ENCODE peak calls at places on chromosomes 12 and 14, in four cellular contexts. G, Z, X and D are unnamed samples.

GRCh38 chr14:100438678-100439592 is 115.8 kb downstream of the SLC25A47 start:
- DNase-seq in G (no peak), Z (peak), X (no peak), D (no peak)

GRCh38 chr14:99430491-99430890 is 50.2 kb downstream of the SETD3 start:
- DNase-seq in G (no peak), Z (no peak), X (no peak), D (no peak)

GRCh38 chr12:47085815-47086252 is 6.1 kb upstream of the AMIGO2 start:
- DNase-seq in G (no peak), Z (peak), X (no peak), D (no peak)

GRCh38 chr14:44586910-44587309 is 79.8 kb upstream of the FSCB start:
- DNase-seq in G (no peak), Z (no peak), X (no peak), D (no peak)

GRCh38 chr12:2610358-2610757 is 184.4 kb upstream of the FKBP4 start:
- DNase-seq in G (no peak), Z (no peak), X (no peak), D (no peak)

GRCh38 chr14:70821916-70822705 is 12.8 kb upstream of the MAP3K9 start:
- DNase-seq in G (peak), Z (peak), X (peak), D (peak)

GRCh38 chr12:57158665-57159064 is 11.2 kb upstream of the LRP1-AS start:
- DNase-seq in G (no peak), Z (no peak), X (no peak), D (no peak)

GRCh38 chr12:2877959-2878732 is 1.1 kb downstream of the RHNO1 start:
- DNase-seq in G (no peak), Z (peak), X (no peak), D (no peak)

GRCh38 chr14:68135566-68135965 is 316.0 kb downstream of the RAD51B start:
- DNase-seq in G (no peak), Z (no peak), X (no peak), D (no peak)

GRCh38 chr12:54940695-54941315 is 43.8 kb downstream of the TESPA1 start:
- DNase-seq in G (no peak), Z (no peak), X (no peak), D (no peak)

GRCh38 chr12:642633-643477 is 20.4 kb downstream of the NINJ2 start:
- DNase-seq in G (peak), Z (peak), X (peak), D (peak)

GRCh38 chr12:1777798-1778197 is 42.6 kb upstream of the LRTM2 start:
- DNase-seq in G (no peak), Z (peak), X (no peak), D (no peak)

GRCh38 chr12:124368421-124369032 is 73.6 kb downstream of the RFLNA start:
- DNase-seq in G (no peak), Z (no peak), X (no peak), D (no peak)

GRCh38 chr14:100147181-100147631 is 12.2 kb downstream of the DEGS2 start:
- DNase-seq in G (no peak), Z (no peak), X (no peak), D (peak)

GRCh38 chr12:57101892-57102695 is 9.1 kb downstream of the STAT6 start:
- DNase-seq in G (no peak), Z (no peak), X (peak), D (no peak)

GRCh38 chr14:20343855-20344205 is 395 bp downstream of the PARP2 start:
- DNase-seq in G (no peak), Z (peak), X (no peak), D (no peak)

GRCh38 chr12:19867970-19868369 is 428.7 kb downstream of the AEBP2 start:
- DNase-seq in G (no peak), Z (no peak), X (no peak), D (no peak)

GRCh38 chr12:51959211-51959610 is 7.7 kb downstream of the ACVR1B start:
- DNase-seq in G (no peak), Z (peak), X (no peak), D (no peak)

GRCh38 chr12:62530596-62530995 is 64.0 kb downstream of the MON2 start:
- DNase-seq in G (no peak), Z (peak), X (no peak), D (no peak)

GRCh38 chr12:95218852-95219171 is 1.2 kb downstream of the VEZT start:
- DNase-seq in G (no peak), Z (no peak), X (no peak), D (no peak)

GRCh38 chr12:121061831-121062230 is 22.8 kb upstream of the OASL start:
- DNase-seq in G (no peak), Z (peak), X (no peak), D (no peak)

GRCh38 chr12:33111850-33112249 is 215.3 kb upstream of the PKP2 start:
- DNase-seq in G (no peak), Z (no peak), X (no peak), D (no peak)

GRCh38 chr14:68094158-68094557 is 274.6 kb downstream of the RAD51B start:
- DNase-seq in G (no peak), Z (no peak), X (no peak), D (no peak)

GRCh38 chr14:27096091-27096490 is 498.3 kb upstream of the NOVA1 start:
- DNase-seq in G (no peak), Z (no peak), X (no peak), D (no peak)

GRCh38 chr12:12561305-12562015 is 1.2 kb downstream of the DUSP16 start:
- DNase-seq in G (peak), Z (peak), X (peak), D (peak)

GRCh38 chr14:76500011-76500410 is 124.1 kb downstream of the ESRRB start:
- DNase-seq in G (no peak), Z (no peak), X (peak), D (no peak)

GRCh38 chr12:93059288-93059687 is 130.2 kb upstream of the EEA1 start:
- DNase-seq in G (no peak), Z (no peak), X (no peak), D (no peak)

GRCh38 chr12:93061414-93062099 is 132.5 kb upstream of the EEA1 start:
- DNase-seq in G (no peak), Z (no peak), X (no peak), D (no peak)

GRCh38 chr12:93060666-93061413 is 131.7 kb upstream of the EEA1 start:
- DNase-seq in G (no peak), Z (peak), X (no peak), D (no peak)

GRCh38 chr12:93060071-93060665 is 131.1 kb upstream of the EEA1 start:
- DNase-seq in G (no peak), Z (no peak), X (no peak), D (no peak)

GRCh38 chr12:93058280-93058679 is 129.2 kb upstream of the EEA1 start:
- DNase-seq in G (no peak), Z (no peak), X (no peak), D (no peak)
- H3K27ac ChIP-seq in G (no peak), Z (no peak), X (no peak), D (no peak)

GRCh38 chr12:70994217-70994788 is 73.8 kb upstream of the PTPRR start:
- DNase-seq in G (no peak), Z (peak), X (no peak), D (no peak)
- H3K27ac ChIP-seq in G (no peak), Z (peak), X (peak), D (peak)

DNA sequence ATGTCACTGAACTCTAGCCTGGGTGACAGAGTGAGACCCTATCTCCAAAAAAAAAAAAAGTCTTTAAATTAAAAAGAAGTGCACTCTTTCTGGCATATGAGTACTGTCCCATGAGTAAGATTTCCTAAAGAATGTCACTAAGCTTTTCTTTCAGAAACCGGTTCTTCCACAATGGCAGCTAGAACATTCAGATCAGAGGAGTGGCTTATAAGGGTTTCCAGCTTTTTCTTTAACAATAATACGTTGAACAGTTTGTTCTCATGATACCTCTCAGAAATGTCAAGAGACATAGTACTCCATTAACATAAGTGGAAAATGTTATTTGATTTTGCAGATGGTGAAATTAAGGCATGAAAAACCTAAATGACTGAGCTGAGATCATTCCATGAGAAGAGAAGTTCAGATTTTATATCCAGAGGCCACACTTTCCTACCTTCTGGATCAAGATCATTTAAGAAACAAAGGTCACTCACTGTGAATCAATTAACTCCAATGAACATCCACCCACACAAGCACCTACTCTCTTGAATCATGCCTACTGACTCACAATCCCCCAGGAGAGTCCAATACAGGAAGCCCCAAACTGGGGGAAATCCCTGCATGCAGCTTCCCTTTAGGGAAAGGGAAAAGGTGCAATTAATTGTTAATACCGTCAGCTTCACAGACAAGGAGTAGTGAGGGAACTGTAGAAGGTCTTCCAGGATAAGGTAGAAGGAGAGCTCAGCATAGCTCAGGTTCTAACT is 86.9 kb downstream of the SPTSSA start:
- DNase-seq in G (no peak), Z (no peak), X (no peak), D (no peak)
- H3K27ac ChIP-seq in G (no peak), Z (no peak), X (no peak), D (peak)

DNA sequence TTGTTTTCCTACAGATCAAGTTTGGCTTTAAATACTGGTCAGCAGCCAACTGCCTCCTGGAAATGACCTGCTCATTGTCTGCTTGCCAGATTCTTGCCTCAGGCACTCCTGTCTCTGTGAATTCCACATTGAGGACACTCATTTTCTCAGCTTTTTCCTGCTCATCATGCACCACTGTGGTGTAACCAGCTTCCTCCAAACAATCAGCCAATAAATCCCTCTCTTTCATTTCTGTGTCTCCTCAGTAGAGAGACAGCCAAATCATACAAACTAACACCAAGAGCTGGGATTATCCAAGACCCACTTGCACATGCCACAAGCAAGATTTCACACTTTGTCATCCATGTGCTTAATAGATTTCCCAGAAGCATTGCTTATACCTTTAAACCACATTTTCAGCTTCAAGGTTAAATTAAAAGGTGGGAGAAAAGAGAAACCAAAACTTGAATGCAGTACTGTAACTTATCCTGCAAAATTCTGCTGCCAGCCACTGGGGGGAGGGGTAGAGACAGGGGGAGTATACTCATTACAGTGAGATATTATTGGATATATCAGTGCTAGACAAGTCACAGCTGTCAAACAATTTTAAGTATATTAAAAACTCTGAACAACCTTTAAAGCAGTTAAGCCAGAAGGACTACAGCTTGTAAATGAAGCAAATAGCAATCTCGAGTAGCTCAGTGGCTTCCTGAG is 105.0 kb downstream of the PPP2R5E start:
- DNase-seq in G (no peak), Z (peak), X (peak), D (no peak)
- H3K27ac ChIP-seq in G (no peak), Z (peak), X (no peak), D (peak)

GRCh38 chr12:114004402-114004801 is 38.3 kb upstream of the RBM19 start:
- DNase-seq in G (no peak), Z (no peak), X (no peak), D (no peak)
- H3K27ac ChIP-seq in G (no peak), Z (no peak), X (no peak), D (no peak)

GRCh38 chr12:114265036-114265435 is 140.9 kb downstream of the TBX5 start:
- DNase-seq in G (no peak), Z (no peak), X (no peak), D (no peak)
- H3K27ac ChIP-seq in G (no peak), Z (no peak), X (no peak), D (no peak)

DNA sequence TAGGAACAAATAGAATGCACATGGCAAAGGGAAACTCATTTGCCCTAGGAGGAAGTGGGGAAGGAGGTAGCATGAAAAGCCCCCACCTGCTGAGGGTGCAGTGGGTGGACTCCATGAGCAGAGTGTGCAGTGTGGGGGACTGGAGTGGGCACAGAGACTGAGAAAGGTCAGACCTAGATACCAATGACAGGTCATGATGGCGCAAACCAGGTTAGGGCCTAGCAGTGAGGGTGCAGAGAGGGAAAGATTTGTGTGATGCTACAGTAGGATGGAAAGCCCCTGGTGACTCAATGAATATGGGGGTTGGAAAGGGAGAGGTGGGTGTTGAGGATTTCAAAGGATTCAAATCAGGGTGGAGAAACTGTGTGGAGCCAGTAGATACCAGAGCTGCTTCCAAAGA is 319.2 kb downstream of the DPF3 start:
- DNase-seq in G (no peak), Z (no peak), X (no peak), D (no peak)
- H3K27ac ChIP-seq in G (no peak), Z (no peak), X (no peak), D (no peak)

GRCh38 chr12:75842119-75842518 is 189.5 kb downstream of the PHLDA1 start:
- DNase-seq in G (no peak), Z (no peak), X (no peak), D (no peak)

GRCh38 chr12:75846102-75846501 is 185.5 kb downstream of the PHLDA1 start:
- DNase-seq in G (no peak), Z (no peak), X (no peak), D (no peak)

GRCh38 chr12:75844049-75844448 is 187.5 kb downstream of the PHLDA1 start:
- DNase-seq in G (no peak), Z (no peak), X (no peak), D (no peak)

GRCh38 chr12:75848533-75848932 is 183.0 kb downstream of the PHLDA1 start:
- DNase-seq in G (no peak), Z (peak), X (no peak), D (no peak)

DNA sequence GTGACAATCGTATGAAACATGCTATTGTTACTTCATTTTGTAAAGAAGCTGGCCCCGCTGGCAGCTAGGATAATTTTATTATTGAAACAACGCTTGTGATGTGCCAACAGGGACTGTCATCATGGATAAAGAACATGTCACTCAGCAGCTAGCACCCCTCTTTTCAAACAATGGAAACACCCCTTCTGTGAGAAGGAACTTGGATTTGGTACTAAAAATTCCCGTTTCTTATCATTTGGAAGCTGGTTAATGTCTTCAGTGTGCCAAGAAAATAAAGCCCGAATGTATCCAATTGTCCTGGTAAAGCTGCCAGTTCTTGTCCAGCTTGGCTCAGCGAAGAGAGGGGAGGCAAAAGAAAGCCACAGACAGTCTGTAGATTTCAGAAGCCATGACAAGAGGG is 186.6 kb downstream of the PHLDA1 start:
- DNase-seq in G (no peak), Z (no peak), X (no peak), D (no peak)
- H3K27ac ChIP-seq in G (no peak), Z (no peak), X (no peak), D (no peak)